ENCODE peak calls at places on chromosomes 11 and 22, in five cellular contexts. W, X, P, L and Z are unnamed samples. For H3K36me3, the result is how much of the 10 kb centered on the place peaks cover.

GRCh38 chr11:68051191-68052136 is 12.6 kb downstream of the TCIRG1 start:
- DNase-seq in W (no peak), X (no peak), P (no peak), L (no peak), Z (no peak)

GRCh38 chr11:119014209-119014924 is 3.8 kb downstream of the RPS25 start:
- DNase-seq in W (no peak), X (no peak), P (no peak), L (no peak), Z (no peak)

GRCh38 chr11:34758262-34758661 is 137.4 kb downstream of the EHF start:
- DNase-seq in W (no peak), X (no peak), P (no peak), L (no peak), Z (peak)

GRCh38 chr11:20235164-20235563 is 74.9 kb upstream of the DBX1 start:
- DNase-seq in W (no peak), X (no peak), P (no peak), L (no peak), Z (no peak)

GRCh38 chr22:45880732-45881523 is 96.0 kb downstream of the WNT7B start:
- DNase-seq in W (peak), X (no peak), P (no peak), L (peak), Z (no peak)

GRCh38 chr11:19844806-19845205 is 132.2 kb downstream of the NAV2 start:
- DNase-seq in W (no peak), X (no peak), P (no peak), L (no peak), Z (no peak)

GRCh38 chr11:131002145-131002544 is 85.9 kb upstream of the SNX19 start:
- DNase-seq in W (no peak), X (no peak), P (no peak), L (no peak), Z (no peak)

GRCh38 chr22:49310354-49310753 is 517.3 kb downstream of the BRD1 start:
- DNase-seq in W (no peak), X (no peak), P (no peak), L (no peak), Z (no peak)

GRCh38 chr11:81112718-81113117 is 1620.9 kb downstream of the FAM181B start:
- DNase-seq in W (no peak), X (no peak), P (no peak), L (no peak), Z (no peak)

GRCh38 chr11:58771458-58771855 is 39.7 kb upstream of the GLYAT start:
- DNase-seq in W (no peak), X (no peak), P (no peak), L (peak), Z (no peak)

GRCh38 chr22:46367707-46368191 is 32.2 kb downstream of the TRMU start:
- DNase-seq in W (peak), X (peak), P (no peak), L (peak), Z (no peak)

GRCh38 chr11:73152086-73152853 is 10.2 kb upstream of the FCHSD2 start:
- DNase-seq in W (no peak), X (no peak), P (no peak), L (no peak), Z (no peak)

GRCh38 chr11:8032122-8032521 is 45.0 kb downstream of the EIF3F start:
- DNase-seq in W (no peak), X (no peak), P (no peak), L (no peak), Z (no peak)

GRCh38 chr11:2523821-2524391 is 79.1 kb downstream of the KCNQ1 start:
- DNase-seq in W (peak), X (no peak), P (no peak), L (no peak), Z (no peak)

GRCh38 chr11:128323381-128323780 is 264.0 kb downstream of the ETS1 start:
- DNase-seq in W (no peak), X (peak), P (no peak), L (peak), Z (no peak)

GRCh38 chr22:17905445-17905844 is 118.9 kb downstream of the MICAL3 start:
- DNase-seq in W (no peak), X (no peak), P (no peak), L (no peak), Z (no peak)

GRCh38 chr22:17903564-17904295 is 120.6 kb downstream of the MICAL3 start:
- DNase-seq in W (peak), X (no peak), P (no peak), L (no peak), Z (no peak)

GRCh38 chr22:17906978-17907730 is 117.2 kb downstream of the MICAL3 start:
- DNase-seq in W (no peak), X (no peak), P (no peak), L (no peak), Z (no peak)

GRCh38 chr22:17898375-17898774 is 124.1 kb upstream of the BID start:
- DNase-seq in W (no peak), X (no peak), P (no peak), L (no peak), Z (no peak)

DNA sequence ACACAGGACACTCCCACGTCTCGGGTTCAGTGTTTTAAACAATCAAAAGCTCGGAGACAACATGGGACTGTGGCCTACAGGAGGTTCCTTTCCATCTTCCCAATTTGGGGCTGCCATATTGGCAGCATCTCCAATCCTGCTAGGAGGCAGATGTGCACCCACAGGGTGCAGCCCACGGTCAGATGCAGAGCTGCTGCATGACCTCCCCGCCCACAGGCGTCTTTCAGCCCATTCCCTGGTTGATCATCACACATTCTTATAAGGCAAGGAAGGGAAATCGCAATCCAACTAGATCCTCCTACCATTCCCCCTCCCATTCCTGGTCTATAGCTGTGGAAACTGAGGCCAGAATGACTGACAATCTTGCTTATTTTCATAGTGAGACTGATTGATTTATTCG is 121.4 kb downstream of the MICAL3 start:
- DNase-seq in W (no peak), X (no peak), P (no peak), L (no peak), Z (no peak)
- H3K36me3 ChIP-seq in W (under half), X (half or more), P (under half), L (under half), Z (under half)

GRCh38 chr11:47688101-47688500 is 27.1 kb downstream of the AGBL2 start:
- DNase-seq in W (no peak), X (peak), P (no peak), L (no peak), Z (no peak)

GRCh38 chr11:47691979-47692378 is 23.2 kb downstream of the AGBL2 start:
- DNase-seq in W (no peak), X (no peak), P (no peak), L (no peak), Z (no peak)

GRCh38 chr11:47689480-47689879 is 25.7 kb downstream of the AGBL2 start:
- DNase-seq in W (no peak), X (no peak), P (no peak), L (no peak), Z (no peak)

GRCh38 chr11:47688986-47689385 is 26.2 kb downstream of the AGBL2 start:
- DNase-seq in W (no peak), X (no peak), P (no peak), L (no peak), Z (no peak)
- H3K36me3 ChIP-seq in W (under half), X (under half), P (under half), L (under half), Z (under half)

DNA sequence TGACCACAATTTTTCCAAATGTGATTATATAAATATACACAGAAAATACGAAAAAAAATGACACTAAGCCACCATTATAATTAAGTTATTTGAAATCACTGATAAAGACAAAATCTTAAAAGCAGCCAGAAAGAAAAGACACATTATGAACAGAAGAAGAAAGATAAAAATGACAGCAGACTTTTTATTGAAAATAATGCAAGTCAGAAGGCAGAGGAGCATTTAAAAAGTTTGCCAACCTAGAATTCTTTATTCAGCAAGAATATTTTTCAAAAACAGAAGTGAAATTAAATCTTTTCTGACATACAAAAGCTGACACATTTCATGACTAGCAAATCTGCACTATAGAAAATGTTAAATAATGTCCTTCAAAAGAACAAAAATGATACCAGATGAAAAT is 77.7 kb downstream of the CD82 start:
- DNase-seq in W (no peak), X (no peak), P (no peak), L (no peak), Z (no peak)
- H3K36me3 ChIP-seq in W (under half), X (under half), P (under half), L (under half), Z (under half)

GRCh38 chr11:772429-773390 is 4.6 kb downstream of the GATD1 start:
- DNase-seq in W (peak), X (no peak), P (no peak), L (no peak), Z (no peak)
- H3K36me3 ChIP-seq in W (under half), X (half or more), P (under half), L (under half), Z (under half)

DNA sequence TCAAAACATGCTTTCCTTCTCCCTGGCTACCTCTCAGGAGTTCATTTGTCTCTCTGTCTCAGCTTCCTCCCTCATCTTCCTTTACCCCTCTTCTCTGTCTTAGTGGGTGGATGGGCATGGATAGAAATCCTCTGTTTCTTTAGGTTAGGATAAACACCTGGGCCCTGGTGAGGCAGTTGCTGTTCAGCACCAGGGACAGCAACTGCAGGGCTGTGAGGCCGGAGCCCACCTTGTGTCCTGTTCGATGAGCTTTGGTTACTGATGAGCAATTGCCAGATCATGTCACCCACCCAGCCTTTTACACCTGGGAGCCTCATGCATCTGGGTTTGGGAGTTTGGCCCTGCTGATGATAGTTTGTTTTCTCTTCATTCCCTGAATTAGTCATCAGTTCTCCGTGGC is 6.1 kb upstream of the CRYBB3 start:
- DNase-seq in W (peak), X (no peak), P (no peak), L (peak), Z (no peak)
- H3K36me3 ChIP-seq in W (under half), X (under half), P (under half), L (under half), Z (under half)